ENCODE peak calls at places on chromosomes 1 and 21, in seven cellular contexts. V is HCT116, O is SK-N-SH, L is prostate gland, W is stomach, S is spleen, M is transverse colon. T is an unnamed sample. For H3K27me3, the result is how much of the 10 kb centered on the place peaks cover.

GRCh38 chr1:35600593-35600992 is 27.5 kb downstream of the TFAP2E start:
- DNase-seq in L (no peak), O (no peak), W (no peak), V (no peak), M (no peak), S (no peak), T (no peak)

GRCh38 chr1:167439301-167439988 is 78.9 kb downstream of the CD247 start:
- DNase-seq in V (no peak), S (no peak), L (no peak), O (peak), W (no peak), M (no peak), T (peak)

GRCh38 chr1:6686294-6686693 is 15.3 kb downstream of the DNAJC11 start:
- DNase-seq in V (no peak), O (no peak), L (no peak), M (no peak), W (no peak), S (no peak), T (no peak)

GRCh38 chr1:31987231-31987630 is 26.4 kb upstream of the KHDRBS1 start:
- DNase-seq in O (peak), S (no peak), M (no peak), W (no peak), L (no peak), V (no peak), T (no peak)

GRCh38 chr1:182246783-182247182 is 144.8 kb downstream of the GLUL start:
- DNase-seq in O (no peak), W (peak), V (no peak), S (no peak), M (no peak), L (peak), T (no peak)

GRCh38 chr21:29384608-29385359 is 86.1 kb downstream of the BACH1 start:
- DNase-seq in O (no peak), W (no peak), M (no peak), V (no peak), S (no peak), L (no peak), T (no peak)

GRCh38 chr1:235679005-235679404 is 29.4 kb upstream of the GNG4 start:
- DNase-seq in L (no peak), O (no peak), M (no peak), S (no peak), W (no peak), V (no peak), T (no peak)

GRCh38 chr1:10866314-10867091 is 70.1 kb upstream of the CASZ1 start:
- DNase-seq in M (peak), S (no peak), W (no peak), L (peak), V (no peak), O (no peak), T (no peak)

GRCh38 chr1:89545264-89546038 is 20.8 kb downstream of the LRRC8B start:
- DNase-seq in O (no peak), L (no peak), S (no peak), V (peak), W (no peak), M (no peak), T (no peak)

GRCh38 chr1:231973840-231974239 is 347.2 kb downstream of the DISC1 start:
- DNase-seq in W (no peak), L (no peak), V (no peak), M (no peak), S (no peak), O (no peak), T (no peak)

GRCh38 chr1:173347276-173347675 is 129.9 kb upstream of the PRDX6 start:
- DNase-seq in S (no peak), V (no peak), O (no peak), L (no peak), W (no peak), M (no peak), T (no peak)

GRCh38 chr1:147527941-147528936 is 13.1 kb upstream of the BCL9 start:
- DNase-seq in S (no peak), W (no peak), O (no peak), L (no peak), M (no peak), V (no peak), T (no peak)

GRCh38 chr1:99152132-99152531 is 112.2 kb upstream of the PLPPR4 start:
- DNase-seq in L (no peak), W (no peak), O (no peak), M (no peak), V (no peak), S (no peak), T (no peak)

GRCh38 chr1:41711581-41711980 is 207.1 kb downstream of the HIVEP3 start:
- DNase-seq in S (no peak), W (no peak), M (no peak), O (no peak), V (no peak), L (no peak), T (no peak)

GRCh38 chr1:49085079-49085478 is 308.4 kb upstream of the BEND5 start:
- DNase-seq in S (no peak), M (no peak), W (no peak), L (no peak), O (no peak), V (no peak), T (no peak)

GRCh38 chr21:46168659-46169386 is 13.4 kb upstream of the FTCD start:
- DNase-seq in S (no peak), V (no peak), W (no peak), M (no peak), O (no peak), L (no peak), T (no peak)

GRCh38 chr1:220787069-220787614 is 429 bp downstream of the MTARC1 start:
- DNase-seq in V (peak), S (peak), O (peak), M (peak), L (peak), W (peak), T (no peak)

GRCh38 chr1:15719721-15720120 is 16.3 kb upstream of the SLC25A34 start:
- DNase-seq in S (no peak), M (no peak), V (no peak), L (no peak), O (no peak), W (no peak), T (no peak)

GRCh38 chr1:244311784-244312532 is 139.8 kb downstream of the ADSS2 start:
- DNase-seq in S (no peak), L (no peak), M (no peak), V (no peak), W (no peak), O (no peak), T (no peak)

GRCh38 chr1:7648761-7649384 is 122.2 kb upstream of the VAMP3 start:
- DNase-seq in L (peak), O (no peak), S (no peak), W (peak), M (peak), V (no peak), T (peak)

GRCh38 chr1:202018476-202019234 is 8.3 kb downstream of the ELF3 start:
- DNase-seq in W (peak), V (peak), M (peak), L (peak), S (no peak), O (no peak), T (no peak)

GRCh38 chr1:232211149-232211548 is 418.8 kb downstream of the SIPA1L2 start:
- DNase-seq in O (peak), M (no peak), L (no peak), V (peak), S (no peak), W (no peak), T (no peak)

GRCh38 chr21:42466700-42467612 is 29.1 kb downstream of the RSPH1 start:
- DNase-seq in S (no peak), W (no peak), L (peak), M (peak), V (peak), O (no peak), T (peak)

GRCh38 chr1:57506941-57507340 is 83.1 kb upstream of the DAB1 start:
- DNase-seq in V (no peak), O (no peak), S (no peak), L (no peak), W (no peak), M (no peak), T (no peak)

GRCh38 chr1:155086182-155086741 is 7.6 kb downstream of the EFNA3 start:
- DNase-seq in V (no peak), L (peak), M (peak), W (peak), S (peak), O (peak), T (peak)

GRCh38 chr1:29280780-29281131 is 44.4 kb downstream of the PTPRU start:
- DNase-seq in V (no peak), L (no peak), M (no peak), O (no peak), S (no peak), W (no peak), T (no peak)

GRCh38 chr1:85734961-85735360 is 26.7 kb upstream of the ZNHIT6 start:
- DNase-seq in S (no peak), O (no peak), W (no peak), M (no peak), L (no peak), V (no peak), T (no peak)

GRCh38 chr1:103108525-103109150 is 316 bp upstream of the COL11A1 start:
- DNase-seq in M (no peak), W (no peak), S (no peak), O (peak), V (no peak), L (no peak), T (no peak)

GRCh38 chr1:219412772-219413171 is 200.1 kb downstream of the ZC3H11B start:
- DNase-seq in W (no peak), S (no peak), O (no peak), L (no peak), V (no peak), M (no peak), T (no peak)

GRCh38 chr1:246576709-246577032 is 10.4 kb downstream of the CNST start:
- DNase-seq in W (no peak), V (no peak), S (no peak), L (no peak), M (no peak), O (no peak), T (no peak)

GRCh38 chr1:246151796-246152434 is 355.2 kb downstream of the SMYD3 start:
- DNase-seq in V (no peak), L (no peak), S (no peak), W (no peak), O (no peak), M (no peak), T (no peak)

GRCh38 chr1:241615043-241615974 is 24.9 kb downstream of the CHML start:
- DNase-seq in M (peak), S (no peak), O (no peak), L (no peak), V (no peak), W (peak), T (no peak)

GRCh38 chr1:40036574-40036973 is 4.0 kb upstream of the CAP1 start:
- DNase-seq in W (peak), V (no peak), M (peak), O (peak), S (no peak), L (peak), T (no peak)

GRCh38 chr21:44686843-44687561 is 5.0 kb upstream of the KRTAP12-1 start:
- DNase-seq in M (no peak), W (no peak), V (no peak), L (peak), O (no peak), S (no peak), T (no peak)
- H3K4me3 ChIP-seq in M (no peak), W (no peak), V (no peak), L (no peak), O (no peak), S (no peak), T (no peak)

DNA sequence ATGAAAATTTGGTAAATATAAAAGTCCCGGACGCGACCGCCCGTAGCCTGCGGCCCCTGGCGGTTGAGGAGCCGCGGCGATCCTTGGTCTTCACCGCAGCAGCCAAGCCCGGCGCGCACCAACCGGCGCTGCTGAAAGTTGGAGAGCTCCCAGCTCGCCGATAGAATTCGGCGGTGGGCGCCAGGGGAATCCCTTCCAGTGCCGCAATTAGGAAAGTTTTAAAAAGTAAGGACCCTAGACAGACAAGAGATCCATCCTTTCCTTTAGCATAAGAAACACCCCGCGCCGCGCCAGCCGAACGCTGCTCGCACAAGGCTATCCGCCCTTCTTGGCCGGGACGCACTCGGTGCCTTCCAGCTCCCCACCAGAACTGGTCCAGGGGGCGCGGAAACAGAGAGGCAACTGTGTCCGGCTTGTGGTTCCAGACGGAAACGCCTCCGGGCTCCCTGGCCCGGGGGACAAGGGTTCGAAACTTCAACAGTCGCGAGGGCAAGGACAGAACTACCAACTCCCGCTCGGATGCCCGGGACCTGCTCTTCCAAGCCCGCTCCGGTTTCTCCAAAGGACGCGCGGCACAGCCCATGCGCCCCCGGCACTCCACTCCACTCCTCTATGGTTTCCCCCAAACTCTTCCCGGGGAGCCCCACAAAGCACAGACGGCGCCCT is 1.7 kb downstream of the FAM78B start:
- DNase-seq in S (peak), V (no peak), O (peak), L (peak), W (peak), M (peak), T (no peak)
- H3K27me3 ChIP-seq in S (under half), V (under half), O (under half), L (under half), W (under half), M (under half), T (under half)

DNA sequence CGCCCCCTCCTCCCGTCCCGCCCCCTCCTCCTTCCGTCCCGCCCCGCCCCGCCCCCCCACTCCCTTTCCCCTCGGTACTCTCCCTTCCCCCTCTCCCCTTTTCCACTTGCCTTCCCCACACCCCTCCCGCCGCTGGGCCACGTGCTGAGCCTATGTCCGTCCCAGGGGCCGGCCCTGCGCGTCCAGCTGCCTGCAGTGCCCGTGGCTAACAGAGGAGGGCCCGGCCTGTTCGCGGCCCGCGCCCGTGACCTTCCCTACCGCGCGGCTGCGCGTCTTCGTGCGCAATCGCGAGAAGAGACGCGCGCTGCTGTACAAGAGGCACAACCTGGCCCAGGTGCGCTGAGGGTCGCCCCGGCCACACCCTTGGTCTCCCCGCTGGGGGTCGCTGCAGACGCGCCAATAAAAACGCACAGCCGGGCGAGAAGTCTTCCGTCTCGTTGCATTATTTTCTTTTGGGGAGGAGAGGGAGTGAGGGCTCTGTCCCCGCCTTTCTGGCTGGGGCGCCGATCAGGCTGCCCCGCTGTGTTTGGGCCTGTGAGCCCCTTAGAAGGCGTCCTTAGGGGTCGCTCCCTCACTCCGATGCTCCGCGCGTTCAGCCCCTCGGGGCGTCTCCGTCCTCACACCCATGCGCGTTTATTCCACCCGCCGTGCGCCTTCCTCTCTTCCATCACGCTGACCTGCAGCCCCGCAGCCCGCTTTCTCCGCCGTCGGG is 28.0 kb downstream of the TRIM11 start:
- DNase-seq in W (peak), V (peak), O (peak), L (no peak), S (peak), M (peak), T (no peak)
- TF ChIP-seq POLR2AphosphoS5 in W (peak), V (peak), O (no peak), L (no peak), S (peak), M (no peak), T (no peak)

DNA sequence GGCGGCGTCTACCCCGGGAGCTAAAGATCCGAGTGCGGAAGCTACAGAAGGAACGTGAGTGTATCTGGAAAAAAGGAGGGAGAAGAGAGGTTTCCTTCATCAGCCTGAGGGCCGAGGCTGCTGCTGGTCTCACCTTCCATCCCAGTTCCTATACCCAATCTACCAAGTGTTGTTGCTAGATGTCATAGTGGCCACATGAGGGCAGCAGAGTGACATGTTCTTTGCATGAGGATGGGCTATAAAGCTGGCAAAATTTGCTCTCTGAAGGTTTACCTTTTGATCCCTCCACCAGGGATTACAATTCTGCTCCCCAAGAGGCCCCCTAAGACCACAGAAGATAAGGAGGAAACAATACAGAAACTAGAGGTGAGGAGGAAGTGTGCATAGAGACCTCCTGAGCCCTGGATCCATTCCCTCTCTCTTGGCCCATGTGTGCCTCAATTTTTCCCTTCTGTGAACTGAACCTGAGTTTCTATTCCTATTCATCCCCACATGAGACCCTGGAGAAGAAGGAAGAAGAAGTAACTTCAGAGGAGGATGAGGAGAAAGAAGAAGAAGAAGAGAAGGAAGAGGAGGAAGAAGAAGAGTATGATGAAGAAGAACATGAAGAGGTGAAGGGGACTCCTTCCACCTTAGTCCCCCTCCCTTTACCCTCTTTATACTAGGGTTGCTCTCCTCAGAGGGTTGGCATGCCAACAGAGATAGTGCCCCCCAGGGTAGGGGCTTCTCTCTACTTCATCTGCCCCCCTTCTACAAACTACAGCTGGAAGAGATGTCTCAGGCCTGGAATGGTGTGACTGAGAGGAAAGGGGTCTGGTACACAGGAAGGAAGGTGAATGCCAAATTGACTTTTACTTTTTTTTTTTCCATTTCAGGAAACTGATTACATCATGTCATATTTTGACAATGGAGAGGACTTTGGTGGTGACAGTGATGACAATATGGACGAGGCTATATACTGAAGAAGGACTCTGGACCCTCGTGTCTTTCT is 13.3 kb downstream of the POLR3GL start:
- DNase-seq in W (peak), O (peak), L (peak), M (peak), S (peak), V (peak), T (peak)
- H3K4me3 ChIP-seq in W (no peak), O (no peak), L (no peak), M (no peak), S (peak), V (no peak), T (no peak)

DNA sequence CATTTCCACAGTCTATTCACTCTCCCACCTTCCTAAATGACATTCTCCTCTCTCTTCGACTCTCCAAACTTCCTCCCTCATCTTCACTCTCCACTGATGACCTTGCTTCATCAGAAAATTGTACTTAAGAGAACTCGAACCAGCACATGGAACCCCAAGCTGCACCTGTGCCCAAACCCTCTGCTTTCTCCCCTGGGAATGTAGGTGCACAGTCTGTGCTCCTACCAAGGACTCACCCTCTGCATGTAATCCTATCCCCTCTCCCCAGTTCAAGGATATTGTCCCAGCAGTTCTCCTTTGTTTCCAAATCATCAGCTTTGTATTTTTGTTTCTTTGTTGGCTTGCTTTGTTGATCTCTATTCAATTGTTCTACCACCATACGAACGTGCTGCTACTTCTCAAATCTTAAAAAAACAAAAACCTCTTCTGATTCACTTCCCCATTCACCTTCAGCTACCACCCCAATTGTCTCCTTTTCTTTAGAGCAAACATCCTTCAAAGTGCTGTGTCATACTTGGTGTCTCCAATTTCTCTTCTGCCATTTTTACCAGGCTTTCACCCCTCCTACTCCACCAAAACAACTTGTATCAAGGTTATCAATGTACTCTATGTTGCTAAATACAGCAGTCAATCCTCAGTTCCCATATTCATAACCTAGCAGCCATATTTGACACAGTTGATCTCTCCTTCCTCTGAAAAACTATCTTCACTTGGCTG is 26.8 kb downstream of the RAB3B start:
- DNase-seq in S (no peak), M (no peak), W (no peak), V (no peak), L (no peak), O (no peak), T (peak)
- H3K27me3 ChIP-seq in S (under half), M (under half), W (under half), V (under half), L (under half), O (under half), T (under half)